ENCODE peak calls at places on chromosomes 2 and 18, in ten cellular contexts. O is GM23338, X is substantia nigra, E is tibial artery, Q is IMR-90, K is hepatocyte, N is GM23248, S is PC-9, H is spleen, Y is fibroblast of lung. R is an unnamed sample.

GRCh38 chr2:10934979-10935350 is 23.2 kb downstream of the KCNF1 start:
- DNase-seq in Y (no peak), N (no peak), O (no peak), E (no peak), X (no peak), H (peak; percentile 36), S (no peak), Q (no peak), K (no peak), R (no peak)

GRCh38 chr18:217532-218334 is 50.1 kb downstream of the THOC1 start:
- DNase-seq in O (no peak), N (no peak), K (no peak), E (no peak), X (no peak), Q (no peak), H (no peak), S (no peak), Y (no peak), R (no peak)

GRCh38 chr2:21890041-21890440 is 766.3 kb downstream of the TDRD15 start:
- DNase-seq in K (no peak), E (no peak), N (no peak), O (no peak), S (no peak), H (no peak), X (peak; percentile 5), Q (no peak), Y (no peak), R (no peak)

GRCh38 chr18:55585586-55586521 is 2.1 kb downstream of the TCF4 start:
- DNase-seq in S (no peak), X (peak; percentile 35), E (no peak), K (no peak), N (peak; percentile 49), O (peak; percentile 25), Q (peak; percentile 35), Y (peak; percentile 62), H (no peak), R (no peak)

GRCh38 chr2:56749152-56749752 is 565.5 kb downstream of the CCDC85A start:
- DNase-seq in K (peak; percentile 48), H (no peak), O (peak; percentile 52), Q (peak; percentile 6), S (no peak), E (no peak), Y (peak; percentile 50), X (no peak), N (peak; percentile 58), R (peak; percentile 3)

GRCh38 chr18:48833701-48834394 is 116.9 kb downstream of the SMAD7 start:
- DNase-seq in K (no peak), S (peak; percentile 46), H (peak; percentile 87), N (no peak), X (no peak), E (peak; percentile 23), O (no peak), Y (peak; percentile 65), Q (peak; percentile 23), R (no peak)

GRCh38 chr18:3594760-3595241 is 144.8 kb downstream of the TGIF1 start:
- DNase-seq in O (no peak), Y (peak; percentile 64), N (peak; percentile 66), S (peak; percentile 49), X (no peak), H (no peak), E (no peak), Q (peak; percentile 49), K (peak; percentile 46), R (no peak)

GRCh38 chr18:74512321-74513053 is 16.3 kb downstream of the CNDP2 start:
- DNase-seq in N (no peak), H (peak; percentile 57), X (peak; percentile 76), S (no peak), K (no peak), E (no peak), Q (no peak), Y (no peak), O (no peak), R (no peak)

GRCh38 chr2:25042321-25043240 is 705 bp downstream of the EFR3B start:
- DNase-seq in Q (peak; percentile 10), K (peak; percentile 67), N (peak; percentile 80), H (no peak), E (peak; percentile 34), S (no peak), Y (peak; percentile 35), O (peak; percentile 53), X (peak; percentile 39), R (no peak)

GRCh38 chr2:20138696-20139095 is 86.2 kb downstream of the SDC1 start:
- DNase-seq in K (no peak), H (no peak), Q (no peak), E (no peak), Y (no peak), O (no peak), N (peak; percentile 27), S (no peak), X (no peak), R (no peak)

GRCh38 chr2:29878898-29879297 is 42.5 kb downstream of the ALK start:
- DNase-seq in Q (no peak), E (no peak), X (no peak), N (peak; percentile 23), Y (peak; percentile 61), K (no peak), H (no peak), O (no peak), S (no peak), R (peak; percentile 10)

GRCh38 chr2:54499666-54500065 is 43.5 kb downstream of the SPTBN1 start:
- DNase-seq in E (no peak), N (no peak), S (no peak), Q (peak; percentile 31), Y (no peak), O (no peak), X (no peak), H (no peak), K (no peak), R (no peak)
- H3K27ac ChIP-seq in E (no peak overlapping the region), N (no peak overlapping the region), S (no peak overlapping the region), Q (no peak overlapping the region), Y (no peak overlapping the region), O (no peak overlapping the region), X (no peak overlapping the region), H (no peak overlapping the region), K (no peak overlapping the region), R (no peak overlapping the region)

GRCh38 chr2:237575869-237576862 is 9.8 kb downstream of the PRLH start:
- DNase-seq in H (peak; percentile 53), E (no peak), Y (no peak), K (no peak), S (no peak), X (no peak), N (no peak), O (no peak), Q (no peak), R (no peak)

GRCh38 chr2:237577956-237578870 is 11.8 kb downstream of the PRLH start:
- DNase-seq in X (no peak), S (no peak), N (no peak), E (no peak), H (peak; percentile 70), K (no peak), Y (no peak), Q (no peak), O (no peak), R (no peak)

GRCh38 chr2:237574894-237575868 is 8.8 kb downstream of the PRLH start:
- DNase-seq in H (peak; percentile 51), S (peak; percentile 61), N (no peak), Y (peak; percentile 36), X (no peak), K (peak; percentile 47), O (no peak), Q (no peak), E (no peak), R (peak; percentile 27)

GRCh38 chr2:237577458-237577857 is 11.1 kb downstream of the PRLH start:
- DNase-seq in N (no peak), X (no peak), E (no peak), K (no peak), O (no peak), Q (no peak), Y (no peak), H (peak; percentile 55), S (no peak), R (no peak)

GRCh38 chr2:237576974-237577373 is 10.6 kb downstream of the PRLH start:
- DNase-seq in Q (no peak), H (peak; percentile 54), E (no peak), Y (no peak), N (no peak), O (no peak), X (no peak), K (no peak), S (no peak), R (no peak)
- H3K27ac ChIP-seq in Q (no peak overlapping the region), H (no peak overlapping the region), E (no peak overlapping the region), Y (no peak overlapping the region), N (no peak overlapping the region), O (no peak overlapping the region), X (no peak overlapping the region), K (no peak overlapping the region), S (no peak overlapping the region), R (no peak overlapping the region)

GRCh38 chr2:40033781-40034180 is 254.7 kb upstream of the THUMPD2 start:
- DNase-seq in S (no peak), E (no peak), Y (peak; percentile 24), H (no peak), Q (peak; percentile 41), O (no peak), K (no peak), N (peak; percentile 44), X (no peak), R (no peak)

GRCh38 chr2:40034198-40034597 is 255.1 kb upstream of the THUMPD2 start:
- DNase-seq in H (no peak), X (no peak), Q (peak; percentile 97), Y (peak; percentile 88), N (peak; percentile 92), K (no peak), O (no peak), E (no peak), S (no peak), R (peak; percentile 59)

GRCh38 chr2:40030451-40030975 is 251.5 kb upstream of the THUMPD2 start:
- DNase-seq in Q (peak; percentile 43), O (no peak), N (no peak), S (peak; percentile 10), E (no peak), H (no peak), K (no peak), Y (peak; percentile 60), X (no peak), R (no peak)

GRCh38 chr2:40034801-40035200 is 255.7 kb upstream of the THUMPD2 start:
- DNase-seq in S (no peak), H (no peak), K (no peak), O (no peak), N (peak; percentile 59), Y (peak; percentile 13), Q (peak; percentile 44), E (no peak), X (no peak), R (no peak)

GRCh38 chr2:40032650-40033319 is 253.7 kb upstream of the THUMPD2 start:
- DNase-seq in O (no peak), K (no peak), N (peak; percentile 94), Y (peak; percentile 95), S (no peak), Q (peak; percentile 92), X (no peak), E (no peak), H (no peak), R (peak; percentile 69)
- H3K27ac ChIP-seq in O (no peak overlapping the region), K (no peak overlapping the region), N (peak overlapping the region; percentile 89), Y (peak overlapping the region; percentile 69), S (no peak overlapping the region), Q (peak overlapping the region; percentile 98), X (no peak overlapping the region), E (no peak overlapping the region), H (no peak overlapping the region), R (peak overlapping the region; percentile 97)

DNA sequence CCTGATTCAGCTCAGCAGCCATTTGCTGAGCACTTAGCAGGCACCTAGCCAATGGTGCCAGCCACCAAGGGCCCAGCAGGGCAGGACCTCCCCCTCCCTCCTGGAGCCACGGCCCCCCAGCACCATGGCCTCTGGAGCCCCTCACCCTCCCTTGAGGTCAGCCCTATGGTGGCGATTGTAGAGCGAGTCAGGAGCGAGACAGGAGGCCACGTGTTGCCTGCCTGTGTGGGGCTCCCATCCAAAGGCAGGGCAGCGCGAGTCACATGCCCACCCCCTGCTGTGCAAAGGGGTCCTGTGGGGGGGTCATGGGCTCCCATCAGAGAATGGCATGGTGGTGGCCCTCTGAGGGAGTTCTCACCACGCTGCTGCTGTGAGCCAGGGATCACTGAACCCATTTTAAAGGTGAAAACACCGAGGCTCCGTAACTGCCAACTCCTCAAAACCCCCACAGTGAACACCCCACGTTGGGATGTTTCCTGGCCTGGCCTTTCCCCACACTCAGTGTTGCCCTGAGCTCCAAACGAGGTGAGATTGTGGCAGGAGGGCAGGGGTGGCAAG is 35.6 kb downstream of the RAMP1 start:
- DNase-seq in X (no peak), H (peak; percentile 33), E (no peak), S (no peak), N (no peak), O (no peak), K (no peak), Y (no peak), Q (no peak), R (no peak)
- H3K27ac ChIP-seq in X (peak overlapping the region; percentile 45), H (no peak overlapping the region), E (peak overlapping the region; percentile 94), S (no peak overlapping the region), N (no peak overlapping the region), O (no peak overlapping the region), K (no peak overlapping the region), Y (no peak overlapping the region), Q (no peak overlapping the region), R (no peak overlapping the region)